ENCODE peak calls at places on chromosomes 7 and 10, in six cellular contexts. T is GM23248, H is heart left ventricle, F is neuronal stem cell, J is hepatocyte, Z is AG04450. A is an unnamed sample.

GRCh38 chr10:132151951-132152505 is 34.7 kb upstream of the DPYSL4 start:
- DNase-seq in Z (no peak), T (no peak), J (no peak), F (no peak), H (peak), A (no peak)

GRCh38 chr7:132065193-132065972 is 509.0 kb upstream of the PODXL start:
- DNase-seq in T (peak), F (no peak), H (peak), Z (peak), J (peak), A (no peak)

GRCh38 chr10:88261152-88261551 is 322.0 kb downstream of the RNLS start:
- DNase-seq in T (no peak), J (no peak), F (no peak), Z (no peak), H (no peak), A (no peak)

GRCh38 chr10:93073539-93074136 is at the start of gene CYP26A1:
- DNase-seq in Z (no peak), J (no peak), F (no peak), T (peak), H (no peak), A (peak)

GRCh38 chr10:131310054-131310903 is 1.2 kb downstream of the TCERG1L start:
- DNase-seq in Z (no peak), F (no peak), H (no peak), J (no peak), T (peak), A (peak)

GRCh38 chr7:107029764-107030286 is 14.7 kb upstream of the PRKAR2B start:
- DNase-seq in Z (no peak), H (no peak), T (no peak), F (no peak), J (no peak), A (no peak)

GRCh38 chr7:3575753-3576531 is 274.9 kb downstream of the SDK1 start:
- DNase-seq in J (peak), Z (no peak), H (no peak), F (no peak), T (no peak), A (no peak)

GRCh38 chr10:58457761-58458616 is 54.7 kb upstream of the BICC1 start:
- DNase-seq in F (no peak), T (peak), H (peak), Z (peak), J (no peak), A (no peak)

GRCh38 chr7:105800849-105801534 is 75.4 kb downstream of the ATXN7L1 start:
- DNase-seq in J (no peak), Z (no peak), T (no peak), H (no peak), F (no peak), A (no peak)

GRCh38 chr7:157097569-157097968 is 41.2 kb upstream of the UBE3C start:
- DNase-seq in J (no peak), F (no peak), H (no peak), T (no peak), Z (no peak), A (no peak)

GRCh38 chr7:111730476-111731300 is 168.4 kb upstream of the IMMP2L start:
- DNase-seq in J (peak), T (peak), Z (no peak), H (no peak), F (peak), A (peak)

GRCh38 chr10:95300140-95300539 is 9.3 kb upstream of the PDLIM1 start:
- DNase-seq in F (no peak), T (no peak), Z (no peak), H (no peak), J (no peak), A (no peak)

GRCh38 chr10:97597778-97598177 is 8.3 kb downstream of the C10orf62 start:
- DNase-seq in F (no peak), H (no peak), J (no peak), Z (no peak), T (peak), A (no peak)

GRCh38 chr7:105648561-105649401 is 67.5 kb upstream of the EFCAB10 start:
- DNase-seq in F (no peak), T (peak), J (peak), Z (no peak), H (no peak), A (no peak)

GRCh38 chr10:117005454-117006055 is 568 bp upstream of the SHTN1 start:
- DNase-seq in J (peak), Z (no peak), F (peak), T (peak), H (no peak), A (peak)

GRCh38 chr7:139587535-139587934 is 64.0 kb downstream of the CLEC2L start:
- DNase-seq in J (no peak), F (no peak), T (no peak), H (no peak), Z (no peak), A (no peak)

GRCh38 chr7:105270117-105270516 is 118.6 kb downstream of the SRPK2 start:
- DNase-seq in J (no peak), Z (no peak), F (no peak), H (no peak), T (no peak), A (peak)

GRCh38 chr7:28172976-28173375 is 7.6 kb downstream of the JAZF1 start:
- DNase-seq in T (no peak), J (no peak), F (no peak), H (no peak), Z (no peak), A (no peak)

GRCh38 chr10:69883256-69883655 is 81.5 kb downstream of the COL13A1 start:
- DNase-seq in H (no peak), J (peak), F (no peak), T (no peak), Z (no peak), A (peak)

GRCh38 chr10:117318909-117319308 is 56.3 kb downstream of the PDZD8 start:
- DNase-seq in J (no peak), F (no peak), H (no peak), Z (no peak), T (peak), A (no peak)

GRCh38 chr7:37495574-37496184 is 47.0 kb upstream of the ELMO1 start:
- DNase-seq in T (peak), J (peak), Z (no peak), F (no peak), H (no peak), A (peak)

GRCh38 chr10:2619472-2619871 is 447.9 kb upstream of the PFKP start:
- DNase-seq in H (no peak), F (no peak), Z (no peak), J (peak), T (peak), A (peak)

GRCh38 chr10:2978111-2978510 is 89.2 kb upstream of the PFKP start:
- DNase-seq in J (peak), T (peak), Z (no peak), H (no peak), F (peak), A (peak)

GRCh38 chr7:136067277-136067676 is 90.1 kb upstream of the MTPN start:
- DNase-seq in H (no peak), T (no peak), Z (no peak), J (no peak), F (no peak), A (no peak)

GRCh38 chr10:117226813-117227451 is 14.0 kb upstream of the SLC18A2 start:
- DNase-seq in T (peak), F (no peak), J (peak), H (no peak), Z (no peak), A (peak)

GRCh38 chr7:108824840-108825540 is 255.3 kb downstream of the DNAJB9 start:
- DNase-seq in Z (no peak), J (no peak), T (peak), H (no peak), F (no peak), A (no peak)

GRCh38 chr10:88032566-88032965 is 169.1 kb downstream of the PTEN start:
- DNase-seq in F (no peak), T (peak), Z (no peak), H (no peak), J (no peak), A (no peak)

GRCh38 chr7:421056-421991 is 98.3 kb downstream of the PDGFA start:
- DNase-seq in Z (no peak), F (no peak), J (no peak), T (no peak), H (no peak), A (peak)

GRCh38 chr10:33803248-33803647 is 468.8 kb upstream of the NRP1 start:
- DNase-seq in T (peak), Z (no peak), H (no peak), F (no peak), J (no peak), A (no peak)

GRCh38 chr7:37198188-37198905 is 250.3 kb downstream of the ELMO1 start:
- DNase-seq in J (no peak), Z (no peak), F (no peak), T (no peak), H (no peak), A (no peak)

GRCh38 chr7:42869131-42870020 is 42.5 kb downstream of the C7orf25 start:
- DNase-seq in Z (no peak), T (peak), F (no peak), H (no peak), J (peak), A (no peak)

GRCh38 chr7:157077021-157077420 is 61.7 kb upstream of the UBE3C start:
- DNase-seq in F (no peak), J (no peak), T (no peak), Z (no peak), H (no peak), A (no peak)

GRCh38 chr10:111130471-111130870 is 53.6 kb downstream of the ADRA2A start:
- DNase-seq in H (no peak), F (no peak), T (no peak), Z (no peak), J (no peak), A (no peak)

GRCh38 chr7:89621925-89622641 is 532.2 kb upstream of the STEAP1 start:
- DNase-seq in F (no peak), J (no peak), H (no peak), T (no peak), Z (no peak), A (no peak)

GRCh38 chr7:111255576-111255975 is 164.6 kb downstream of the LRRN3 start:
- DNase-seq in T (peak), F (no peak), H (no peak), J (no peak), Z (no peak), A (no peak)

GRCh38 chr7:124764847-124765400 is 668 bp downstream of the GPR37 start:
- DNase-seq in H (no peak), Z (no peak), T (no peak), F (peak), J (peak), A (peak)

GRCh38 chr10:115665549-115665948 is 572.4 kb downstream of the ATRNL1 start:
- DNase-seq in H (no peak), F (no peak), T (no peak), Z (no peak), J (no peak), A (no peak)

GRCh38 chr7:149147730-149148653 is 739 bp downstream of the ZNF398 start:
- DNase-seq in F (peak), J (peak), T (peak), Z (no peak), H (peak), A (peak)

DNA sequence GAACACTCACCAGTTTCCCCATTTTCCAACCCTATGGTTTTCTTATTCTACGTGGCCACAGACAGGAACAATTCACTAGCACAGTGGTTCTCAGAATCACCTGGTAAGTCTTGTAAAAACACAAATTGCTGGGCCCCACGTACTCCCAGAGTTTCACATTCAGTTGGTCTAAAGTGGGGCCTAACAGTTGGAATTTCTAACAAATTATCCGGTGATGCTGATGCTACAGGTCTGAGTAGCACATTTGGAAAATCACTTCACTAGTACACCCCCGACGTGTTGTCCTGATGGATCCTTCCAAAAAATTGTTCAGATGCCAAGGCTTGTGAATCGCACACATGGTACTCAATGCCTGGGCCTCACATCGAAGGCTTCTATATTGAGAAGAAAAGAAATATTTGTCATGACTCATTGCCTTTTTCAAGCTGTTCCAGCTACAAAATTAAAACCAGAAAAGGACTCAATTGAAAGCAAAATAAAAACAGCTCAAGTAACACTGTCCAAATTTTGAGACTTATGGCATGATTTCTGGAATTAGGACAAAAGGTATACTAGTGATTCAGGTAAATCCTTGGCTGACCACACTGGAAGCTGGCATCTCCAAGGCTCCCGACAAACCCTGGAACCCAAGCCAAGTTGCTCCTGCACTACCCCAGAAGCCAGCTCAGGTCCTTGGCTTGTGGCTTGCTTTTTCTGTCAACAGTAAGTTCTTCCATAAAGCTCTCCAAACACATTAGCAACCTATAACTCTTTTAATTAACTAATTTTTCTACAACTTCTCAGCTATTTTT is 12.9 kb upstream of the VIM start:
- DNase-seq in Z (peak), H (no peak), J (no peak), F (no peak), T (peak), A (no peak)
- H3K27ac ChIP-seq in Z (peak), H (no peak), J (peak), F (no peak), T (peak), A (peak)

GRCh38 chr7:129948877-129949291 is 3.9 kb downstream of the UBE2H start:
- DNase-seq in F (peak), J (peak), T (peak), H (peak), Z (peak), A (peak)

GRCh38 chr7:129947001-129947400 is 5.8 kb downstream of the UBE2H start:
- DNase-seq in J (no peak), H (no peak), Z (no peak), T (peak), F (no peak), A (no peak)

GRCh38 chr7:129949292-129950133 is 3.2 kb downstream of the UBE2H start:
- DNase-seq in F (peak), J (peak), Z (peak), H (no peak), T (peak), A (peak)

GRCh38 chr7:129947701-129948100 is 5.1 kb downstream of the UBE2H start:
- DNase-seq in F (no peak), Z (no peak), J (no peak), H (no peak), T (peak), A (no peak)

GRCh38 chr7:129948338-129948737 is 4.4 kb downstream of the UBE2H start:
- DNase-seq in J (no peak), T (no peak), H (no peak), F (no peak), Z (no peak), A (no peak)
- H3K4me3 ChIP-seq in J (no peak), T (peak), H (peak), F (no peak), Z (peak), A (peak)

GRCh38 chr7:18820981-18821380 is 296.5 kb downstream of the TWIST1 start:
- DNase-seq in H (no peak), F (no peak), T (no peak), J (no peak), Z (no peak), A (no peak)

GRCh38 chr7:18824157-18824556 is 293.3 kb downstream of the TWIST1 start:
- DNase-seq in Z (no peak), J (peak), H (no peak), F (no peak), T (no peak), A (no peak)

GRCh38 chr7:18821554-18821953 is 295.9 kb downstream of the TWIST1 start:
- DNase-seq in Z (no peak), T (no peak), F (no peak), J (no peak), H (no peak), A (no peak)
- H3K27ac ChIP-seq in Z (no peak), T (no peak), F (no peak), J (no peak), H (no peak), A (no peak)

GRCh38 chr7:6271091-6271658 is 1.2 kb downstream of the CYTH3 start:
- DNase-seq in Z (no peak), T (peak), H (peak), F (no peak), J (peak), A (peak)
- H3K4me3 ChIP-seq in Z (peak), T (peak), H (peak), F (peak), J (peak), A (peak)

GRCh38 chr7:73740212-73740611 is 1.6 kb upstream of the ABHD11 start:
- DNase-seq in H (no peak), T (no peak), F (no peak), Z (no peak), J (no peak), A (no peak)

GRCh38 chr7:73741600-73741999 is 3.0 kb upstream of the ABHD11 start:
- DNase-seq in H (no peak), F (no peak), J (no peak), Z (no peak), T (no peak), A (peak)

GRCh38 chr7:73742338-73742752 is 3.7 kb upstream of the ABHD11 start:
- DNase-seq in H (no peak), F (no peak), J (peak), Z (no peak), T (no peak), A (peak)

GRCh38 chr7:73740771-73741170 is 2.2 kb upstream of the ABHD11 start:
- DNase-seq in Z (no peak), J (peak), T (peak), H (peak), F (no peak), A (peak)

DNA sequence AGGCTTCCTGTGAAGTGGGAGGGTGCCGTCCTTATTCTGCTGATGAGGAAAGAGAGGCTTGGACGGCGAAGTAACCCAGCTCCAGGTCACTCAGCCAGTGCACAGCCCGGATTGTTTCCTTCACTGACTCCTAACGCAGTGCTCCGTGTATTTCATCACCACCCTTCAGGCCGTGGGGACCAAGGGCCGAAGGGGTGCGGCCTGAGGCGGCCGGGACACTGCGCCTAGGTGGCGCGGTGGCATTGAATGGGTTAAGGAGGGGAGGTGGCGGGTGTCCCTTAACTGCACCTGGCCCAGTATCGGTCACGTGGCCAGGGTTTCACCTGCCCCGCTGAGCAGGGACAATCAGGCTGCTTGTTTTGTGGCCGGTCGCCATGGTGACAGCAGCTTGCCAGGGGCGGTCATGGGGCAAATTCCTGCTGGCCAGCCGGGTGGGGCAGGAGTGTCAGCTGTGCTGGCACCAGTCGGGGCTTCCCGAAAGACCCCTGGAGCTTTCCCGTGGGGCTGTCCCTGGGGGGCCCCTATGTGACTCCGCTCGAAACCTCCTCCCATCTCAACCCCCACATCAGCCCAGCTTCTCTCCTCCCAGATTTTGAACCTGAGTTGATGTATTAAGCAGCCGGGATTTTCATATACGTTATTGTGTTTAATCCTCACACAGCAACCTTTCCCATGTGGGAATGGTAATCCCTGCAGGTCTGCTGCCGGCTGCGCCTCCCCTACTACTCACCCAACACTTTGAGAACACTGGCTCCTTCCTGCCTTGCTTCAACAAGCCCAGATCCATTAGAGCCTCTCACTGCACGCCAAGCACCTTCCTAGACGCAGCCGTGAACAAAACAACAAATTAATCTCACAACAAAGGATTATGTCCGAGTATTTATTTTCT is 4.4 kb upstream of the ABHD11 start:
- DNase-seq in F (peak), H (no peak), T (no peak), Z (no peak), J (peak), A (peak)
- H3K27ac ChIP-seq in F (peak), H (no peak), T (no peak), Z (no peak), J (peak), A (peak)

GRCh38 chr10:50594012-50594411 is 29.7 kb downstream of the SGMS1 start:
- DNase-seq in H (no peak), Z (peak), J (peak), T (peak), F (no peak), A (no peak)
- H3K4me3 ChIP-seq in H (no peak), Z (no peak), J (no peak), T (no peak), F (no peak), A (no peak)